ENCODE peak calls at places on chromosomes 4 and X, in seven cellular contexts. C is Peyer's patch, D is A673, F is HCT116, B is MG63, V is tibial nerve, G is brain microvascular endothelial cell. I is an unnamed sample. For H3K27me3, the result is how much of the 10 kb centered on the place peaks cover.

GRCh38 chr4:142383354-142383753 is 462.7 kb downstream of the INPP4B start:
- DNase-seq in V (no peak), D (no peak), B (no peak), F (no peak), C (no peak), G (no peak), I (no peak)

GRCh38 chr4:121822796-121823504 is 733 bp downstream of the CCNA2 start:
- DNase-seq in D (peak), G (peak), C (no peak), B (peak), F (no peak), V (no peak), I (peak)

GRCh38 chr4:9691221-9692065 is 90.0 kb upstream of the DRD5 start:
- DNase-seq in D (peak), V (peak), F (peak), B (peak), G (peak), C (peak), I (peak)

GRCh38 chr4:153684182-153685073 is at the start of gene TLR2:
- DNase-seq in F (no peak), G (no peak), B (peak), C (peak), D (peak), V (peak), I (peak)

GRCh38 chr4:159048166-159048886 is 54.6 kb upstream of the RAPGEF2 start:
- DNase-seq in C (no peak), G (peak), F (no peak), V (peak), B (peak), D (peak), I (peak)

GRCh38 chr4:81040175-81040659 is 9.7 kb downstream of the BMP3 start:
- DNase-seq in D (peak), C (no peak), B (no peak), G (peak), V (no peak), F (no peak), I (peak)

GRCh38 chr4:103306870-103307345 is 108.8 kb upstream of the CENPE start:
- DNase-seq in B (no peak), D (no peak), V (peak), F (no peak), G (no peak), C (no peak), I (peak)

GRCh38 chr4:88616275-88616996 is 24.2 kb downstream of the HERC3 start:
- DNase-seq in B (peak), C (no peak), D (no peak), G (peak), F (no peak), V (no peak), I (peak)

GRCh38 chrX:9880912-9881311 is 86.2 kb upstream of the CLDN34 start:
- DNase-seq in G (no peak), B (no peak), V (no peak), F (no peak), D (no peak), C (no peak), I (no peak)

GRCh38 chrX:45903781-45904201 is 641.4 kb downstream of the ZNF674 start:
- DNase-seq in B (no peak), C (no peak), D (no peak), V (no peak), G (no peak), F (no peak), I (no peak)

GRCh38 chr4:5166377-5166776 is 115.1 kb downstream of the STK32B start:
- DNase-seq in D (peak), F (no peak), C (no peak), V (no peak), G (no peak), B (no peak), I (no peak)

GRCh38 chr4:139975830-139976272 is 178.1 kb downstream of the MAML3 start:
- DNase-seq in D (no peak), F (no peak), V (no peak), C (no peak), G (no peak), B (no peak), I (peak)

GRCh38 chr4:13182136-13182535 is 302.0 kb downstream of the RAB28 start:
- DNase-seq in F (no peak), B (no peak), G (peak), D (no peak), V (no peak), C (no peak), I (no peak)

GRCh38 chr4:53189011-53189410 is 176.8 kb downstream of the SCFD2 start:
- DNase-seq in B (peak), D (no peak), C (no peak), F (no peak), G (peak), V (no peak), I (peak)

GRCh38 chr4:169051936-169052335 is 41.9 kb upstream of the CBR4 start:
- DNase-seq in F (no peak), C (no peak), D (no peak), B (no peak), G (no peak), V (no peak), I (no peak)

GRCh38 chrX:30880058-30880457 is 9.0 kb downstream of the TAB3 start:
- DNase-seq in D (no peak), B (no peak), C (no peak), G (no peak), V (no peak), F (no peak), I (peak)

GRCh38 chr4:69999420-69999819 is 3.7 kb downstream of the STATH start:
- DNase-seq in F (no peak), B (no peak), V (no peak), C (no peak), G (no peak), D (no peak), I (no peak)

GRCh38 chrX:19758536-19758935 is 128.9 kb downstream of the SH3KBP1 start:
- DNase-seq in V (no peak), B (peak), F (no peak), D (no peak), G (no peak), C (no peak), I (peak)

GRCh38 chrX:38699116-38699515 is 102.1 kb upstream of the MID1IP1 start:
- DNase-seq in F (no peak), D (peak), C (no peak), B (no peak), G (no peak), V (no peak), I (no peak)

GRCh38 chrX:39650883-39651282 is 446.9 kb downstream of the BCOR start:
- DNase-seq in G (no peak), F (no peak), V (no peak), D (no peak), C (no peak), B (no peak), I (no peak)

GRCh38 chrX:33126469-33126868 is 84.9 kb downstream of the DMD start:
- DNase-seq in B (no peak), V (no peak), C (no peak), D (no peak), F (no peak), G (no peak), I (no peak)
- H3K27me3 ChIP-seq in B (under half), V (under half), C (under half), D (under half), F (under half), G (under half), I (under half)

GRCh38 chr4:110610620-110610939 is 12.3 kb downstream of the PITX2 start:
- DNase-seq in G (no peak), C (no peak), D (no peak), F (no peak), V (no peak), B (no peak), I (no peak)

GRCh38 chr4:110611968-110612447 is 10.9 kb downstream of the PITX2 start:
- DNase-seq in G (no peak), V (no peak), D (no peak), B (no peak), F (no peak), C (no peak), I (no peak)

GRCh38 chr4:110609044-110609750 is 13.7 kb downstream of the PITX2 start:
- DNase-seq in F (no peak), B (no peak), V (no peak), D (no peak), C (no peak), G (no peak), I (no peak)

GRCh38 chr4:110612631-110613269 is 10.1 kb downstream of the PITX2 start:
- DNase-seq in C (no peak), F (no peak), V (no peak), G (no peak), D (no peak), B (no peak), I (no peak)

GRCh38 chr4:110610940-110611785 is 11.7 kb downstream of the PITX2 start:
- DNase-seq in G (no peak), C (no peak), D (no peak), V (no peak), B (no peak), F (no peak), I (no peak)
- H3K27me3 ChIP-seq in G (half or more), C (under half), D (under half), V (half or more), B (under half), F (under half), I (half or more)

GRCh38 chr4:164462471-164462870 is 291.5 kb upstream of the SMIM31 start:
- DNase-seq in C (no peak), D (no peak), F (no peak), V (no peak), G (no peak), B (no peak), I (no peak)
- H3K27me3 ChIP-seq in C (under half), D (under half), F (under half), V (under half), G (under half), B (under half), I (under half)

GRCh38 chr4:118350961-118351360 is 1.8 kb downstream of the PRSS12 start:
- DNase-seq in B (no peak), V (no peak), G (no peak), C (no peak), D (no peak), F (no peak), I (no peak)
- H3K27me3 ChIP-seq in B (under half), V (under half), G (under half), C (under half), D (under half), F (under half), I (under half)

DNA sequence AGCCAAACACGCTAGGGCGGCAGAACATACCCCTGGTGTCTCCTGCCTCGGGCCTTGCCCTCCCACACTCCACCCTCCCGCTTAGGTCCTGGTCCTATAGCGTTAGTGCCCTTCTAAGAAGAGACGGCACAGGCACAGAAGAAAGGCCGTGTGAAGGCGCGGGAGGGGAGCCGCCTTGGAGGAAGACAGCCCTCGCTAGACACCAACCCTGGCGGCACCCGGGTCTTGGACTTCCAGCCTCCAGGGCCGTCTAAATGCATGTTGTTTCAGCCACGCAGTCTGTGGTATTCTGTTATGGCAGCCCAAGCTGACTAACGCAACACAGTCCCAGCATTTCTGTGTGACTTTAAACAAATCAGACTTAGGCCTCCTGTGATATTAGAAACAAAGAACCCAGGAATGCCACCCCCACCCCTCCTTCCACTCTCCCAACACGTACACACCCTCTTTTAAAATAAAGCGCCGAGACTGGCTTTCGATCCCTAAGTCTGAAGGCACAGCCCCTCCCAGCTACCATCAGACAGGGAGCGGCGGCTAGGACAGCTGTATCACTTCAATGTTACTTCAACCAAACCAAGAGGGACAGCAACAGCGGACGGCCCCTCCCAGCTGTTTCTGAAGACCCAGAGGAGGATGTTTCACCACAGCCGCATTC is 128.0 kb downstream of the AFAP1 start:
- DNase-seq in B (no peak), V (peak), G (no peak), C (peak), F (no peak), D (no peak), I (peak)
- H3K27me3 ChIP-seq in B (under half), V (under half), G (under half), C (under half), F (under half), D (under half), I (under half)

GRCh38 chr4:94680131-94680862 is 77.5 kb upstream of the BMPR1B start:
- DNase-seq in C (no peak), F (no peak), B (no peak), G (no peak), D (no peak), V (no peak), I (no peak)
- H3K27me3 ChIP-seq in C (under half), F (under half), B (under half), G (under half), D (under half), V (under half), I (under half)

GRCh38 chrX:42686706-42687105 is 91.3 kb downstream of the PPP1R2C start:
- DNase-seq in B (no peak), C (no peak), D (no peak), V (no peak), G (no peak), F (no peak), I (no peak)
- H3K27me3 ChIP-seq in B (under half), C (under half), D (under half), V (under half), G (under half), F (under half), I (under half)

DNA sequence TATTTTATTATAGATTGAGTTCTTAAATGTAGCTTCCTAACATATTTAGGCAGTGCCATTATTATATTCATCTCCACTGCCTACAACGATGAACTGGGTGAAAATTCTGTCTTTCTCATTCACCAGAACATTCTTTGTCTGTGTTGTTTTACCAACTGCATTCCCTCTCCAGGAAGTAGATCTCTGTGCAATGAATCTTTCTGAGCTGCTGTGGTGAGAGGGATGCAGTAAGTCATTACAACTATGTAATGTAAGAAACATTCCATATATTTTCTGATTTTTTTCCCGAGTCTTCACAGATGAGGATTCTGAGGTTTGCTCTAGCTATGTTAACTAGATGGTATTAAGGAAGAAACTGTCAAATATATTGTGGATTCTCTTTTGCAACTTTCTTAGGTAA is 811.9 kb upstream of the PCDH7 start:
- DNase-seq in F (no peak), D (no peak), G (no peak), C (no peak), V (no peak), B (no peak), I (no peak)
- H3K27me3 ChIP-seq in F (under half), D (under half), G (under half), C (under half), V (under half), B (under half), I (under half)

GRCh38 chr4:6542951-6543350 is 32.0 kb upstream of the MAN2B2 start:
- DNase-seq in G (no peak), F (no peak), D (no peak), C (no peak), V (no peak), B (no peak), I (no peak)
- H3K27me3 ChIP-seq in G (under half), F (under half), D (half or more), C (under half), V (under half), B (under half), I (under half)